ENCODE peak calls at places on chromosomes 12 and 14, in nine cellular contexts. One of them, this sample, is unnamed.

GRCh38 chr14:29734732-29735131 is 192.9 kb downstream of the PRKD1 start:
- DNase-seq in mesothelial cell of epicardium: no peak
- DNase-seq in activated gamma-delta T cell treated with Interleukin-2 at 50 U/mL for 16 hours: no peak
- DNase-seq in Panc1: no peak
- DNase-seq in sigmoid colon: no peak
- DNase-seq in neural crest cell: no peak
- DNase-seq in HepG2: no peak
- DNase-seq in GM12865: no peak
- DNase-seq in NCI-H2081: peak
- DNase-seq in this sample: no peak

GRCh38 chr12:2673966-2674810 is 120.6 kb upstream of the FKBP4 start:
- DNase-seq in neural crest cell: no peak
- DNase-seq in Panc1: no peak
- DNase-seq in sigmoid colon: peak
- DNase-seq in HepG2: no peak
- DNase-seq in mesothelial cell of epicardium: no peak
- DNase-seq in activated gamma-delta T cell treated with Interleukin-2 at 50 U/mL for 16 hours: no peak
- DNase-seq in GM12865: no peak
- DNase-seq in NCI-H2081: no peak
- DNase-seq in this sample: no peak

GRCh38 chr12:53423597-53423996 is at the start of gene AMHR2:
- DNase-seq in Panc1: no peak
- DNase-seq in mesothelial cell of epicardium: no peak
- DNase-seq in sigmoid colon: no peak
- DNase-seq in NCI-H2081: no peak
- DNase-seq in GM12865: no peak
- DNase-seq in HepG2: no peak
- DNase-seq in activated gamma-delta T cell treated with Interleukin-2 at 50 U/mL for 16 hours: no peak
- DNase-seq in neural crest cell: no peak
- DNase-seq in this sample: no peak

GRCh38 chr12:96235497-96235826 is 41.3 kb downstream of the ELK3 start:
- DNase-seq in NCI-H2081: no peak
- DNase-seq in HepG2: no peak
- DNase-seq in mesothelial cell of epicardium: no peak
- DNase-seq in GM12865: no peak
- DNase-seq in activated gamma-delta T cell treated with Interleukin-2 at 50 U/mL for 16 hours: no peak
- DNase-seq in Panc1: no peak
- DNase-seq in sigmoid colon: peak
- DNase-seq in neural crest cell: no peak
- DNase-seq in this sample: peak

GRCh38 chr12:131364903-131365820 is 345.7 kb upstream of the SFSWAP start:
- DNase-seq in Panc1: no peak
- DNase-seq in NCI-H2081: no peak
- DNase-seq in mesothelial cell of epicardium: no peak
- DNase-seq in neural crest cell: no peak
- DNase-seq in sigmoid colon: peak
- DNase-seq in activated gamma-delta T cell treated with Interleukin-2 at 50 U/mL for 16 hours: no peak
- DNase-seq in HepG2: no peak
- DNase-seq in GM12865: no peak
- DNase-seq in this sample: no peak

GRCh38 chr12:117580718-117581062 is 219.3 kb upstream of the NOS1 start:
- DNase-seq in GM12865: peak
- DNase-seq in activated gamma-delta T cell treated with Interleukin-2 at 50 U/mL for 16 hours: no peak
- DNase-seq in HepG2: no peak
- DNase-seq in sigmoid colon: peak
- DNase-seq in neural crest cell: peak
- DNase-seq in NCI-H2081: peak
- DNase-seq in Panc1: no peak
- DNase-seq in mesothelial cell of epicardium: no peak
- DNase-seq in this sample: no peak

GRCh38 chr12:91986084-91986483 is 159.6 kb downstream of the BTG1 start:
- DNase-seq in sigmoid colon: no peak
- DNase-seq in GM12865: no peak
- DNase-seq in NCI-H2081: no peak
- DNase-seq in HepG2: peak
- DNase-seq in activated gamma-delta T cell treated with Interleukin-2 at 50 U/mL for 16 hours: no peak
- DNase-seq in Panc1: no peak
- DNase-seq in neural crest cell: no peak
- DNase-seq in mesothelial cell of epicardium: no peak
- DNase-seq in this sample: no peak

GRCh38 chr12:52247622-52248540 is 14.8 kb downstream of the KRT7 start:
- DNase-seq in GM12865: no peak
- DNase-seq in Panc1: no peak
- DNase-seq in activated gamma-delta T cell treated with Interleukin-2 at 50 U/mL for 16 hours: no peak
- DNase-seq in neural crest cell: no peak
- DNase-seq in sigmoid colon: peak
- DNase-seq in mesothelial cell of epicardium: no peak
- DNase-seq in HepG2: no peak
- DNase-seq in NCI-H2081: no peak
- DNase-seq in this sample: no peak

GRCh38 chr12:107064243-107064642 is 29.1 kb downstream of the CRY1 start:
- DNase-seq in NCI-H2081: no peak
- DNase-seq in GM12865: no peak
- DNase-seq in activated gamma-delta T cell treated with Interleukin-2 at 50 U/mL for 16 hours: no peak
- DNase-seq in Panc1: no peak
- DNase-seq in HepG2: no peak
- DNase-seq in mesothelial cell of epicardium: no peak
- DNase-seq in sigmoid colon: no peak
- DNase-seq in neural crest cell: no peak
- DNase-seq in this sample: no peak

GRCh38 chr12:131684015-131684725 is 26.7 kb upstream of the SFSWAP start:
- DNase-seq in sigmoid colon: no peak
- DNase-seq in neural crest cell: no peak
- DNase-seq in GM12865: no peak
- DNase-seq in HepG2: no peak
- DNase-seq in mesothelial cell of epicardium: no peak
- DNase-seq in activated gamma-delta T cell treated with Interleukin-2 at 50 U/mL for 16 hours: no peak
- DNase-seq in Panc1: no peak
- DNase-seq in NCI-H2081: no peak
- DNase-seq in this sample: no peak

GRCh38 chr12:116996058-116996457 is 85.3 kb downstream of the FBXW8 start:
- DNase-seq in Panc1: no peak
- DNase-seq in NCI-H2081: no peak
- DNase-seq in activated gamma-delta T cell treated with Interleukin-2 at 50 U/mL for 16 hours: no peak
- DNase-seq in HepG2: no peak
- DNase-seq in sigmoid colon: no peak
- DNase-seq in neural crest cell: no peak
- DNase-seq in GM12865: no peak
- DNase-seq in mesothelial cell of epicardium: no peak
- DNase-seq in this sample: no peak

This sample was measured in NCI-H446 treated with DMSO at 0.1 percent for 48 hours.